ENCODE peak calls at places on chromosomes 6 and 20, in six cellular contexts. Z is stomach, A is progenitor cell of endocrine pancreas, L is HFFc6, P is RWPE1, C is brain microvascular endothelial cell. G is an unnamed sample.

GRCh38 chr6:21883528-21883927 is 290.0 kb downstream of the SOX4 start:
- DNase-seq in Z (no peak), A (no peak), L (no peak), P (no peak), C (no peak), G (no peak)

GRCh38 chr6:147497472-147497871 is 11.0 kb upstream of the SAMD5 start:
- DNase-seq in Z (no peak), A (no peak), L (no peak), P (no peak), C (no peak), G (no peak)

GRCh38 chr6:16737389-16737788 is 23.9 kb downstream of the ATXN1 start:
- DNase-seq in Z (no peak), A (no peak), L (peak; percentile 32), P (no peak), C (no peak), G (no peak)

GRCh38 chr20:4569882-4570281 is 151.8 kb upstream of the PRND start:
- DNase-seq in Z (no peak), A (no peak), L (no peak), P (no peak), C (no peak), G (no peak)

GRCh38 chr6:169843110-169843509 is 91.7 kb downstream of the ERMARD start:
- DNase-seq in Z (peak; percentile 7), A (no peak), L (no peak), P (no peak), C (no peak), G (no peak)

GRCh38 chr6:87682310-87682709 is 19.7 kb downstream of the AKIRIN2 start:
- DNase-seq in Z (no peak), A (no peak), L (peak; percentile 49), P (no peak), C (no peak), G (no peak)

GRCh38 chr6:11634110-11634509 is 96.6 kb downstream of the TMEM170B start:
- DNase-seq in Z (no peak), A (no peak), L (no peak), P (no peak), C (no peak), G (no peak)

GRCh38 chr6:19892250-19892649 is 55.1 kb downstream of the ID4 start:
- DNase-seq in Z (peak; percentile 41), A (no peak), L (no peak), P (peak; percentile 89), C (no peak), G (no peak)

GRCh38 chr20:57032847-57033246 is 233.6 kb downstream of the BMP7 start:
- DNase-seq in Z (no peak), A (no peak), L (no peak), P (no peak), C (no peak), G (no peak)

DNA sequence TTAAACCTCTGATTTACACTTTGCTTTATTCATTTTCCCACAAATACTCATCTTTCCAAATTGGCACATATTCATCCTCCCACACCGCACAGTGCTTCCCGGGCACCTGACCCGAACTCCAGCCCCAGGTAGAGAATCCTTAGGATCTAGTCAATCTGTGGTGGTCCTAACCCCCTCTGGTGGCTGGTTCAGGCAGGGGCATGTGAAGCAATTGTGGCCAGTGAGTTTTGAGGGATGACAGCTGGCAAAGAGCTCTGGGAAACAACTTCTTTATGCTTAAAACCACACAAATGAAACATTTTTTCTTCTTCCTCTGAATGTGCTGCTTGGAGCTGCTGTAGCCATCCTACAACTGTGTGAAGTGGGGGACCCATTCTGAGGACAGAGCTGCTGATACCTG is 54.7 kb downstream of the ELOVL5 start:
- DNase-seq in Z (no peak), A (peak; percentile 21), L (no peak), P (no peak), C (no peak), G (no peak)
- TF ChIP-seq CTCF in Z (no peak), A (peak; percentile 75), L (peak; percentile 76), P (no peak), C (peak; percentile 87), G (peak; percentile 40)

GRCh38 chr20:49482621-49483017 is at the start of gene KCNB1:
- DNase-seq in Z (peak; percentile 42), A (peak; percentile 85), L (peak; percentile 8), P (peak; percentile 83), C (peak; percentile 11), G (no peak)
- TF ChIP-seq CTCF in Z (no peak), A (peak; percentile 23), L (peak; percentile 40), P (no peak), C (no peak), G (no peak)

GRCh38 chr6:78824045-78824444 is 43.3 kb upstream of the IRAK1BP1 start:
- DNase-seq in Z (no peak), A (no peak), L (no peak), P (no peak), C (no peak), G (no peak)
- TF ChIP-seq CTCF in Z (no peak), A (no peak), L (no peak), P (no peak), C (no peak), G (no peak)

GRCh38 chr6:77653817-77654216 is 978 bp downstream of the MEI4 start:
- DNase-seq in Z (no peak), A (no peak), L (no peak), P (no peak), C (no peak), G (no peak)

GRCh38 chr6:77652739-77653138 is at the start of gene MEI4:
- DNase-seq in Z (no peak), A (no peak), L (no peak), P (no peak), C (no peak), G (no peak)

GRCh38 chr6:77650098-77650663 is 2.7 kb upstream of the MEI4 start:
- DNase-seq in Z (no peak), A (peak; percentile 34), L (no peak), P (no peak), C (no peak), G (no peak)
- TF ChIP-seq CTCF in Z (no peak), A (peak; percentile 45), L (no peak), P (no peak), C (peak; percentile 66), G (no peak)

G was measured in D721Med.